ENCODE peak calls at places on chromosomes 1 and 21, in six cellular contexts. G is IMR-90, A is adrenal gland, K is H1, O is stomach, P is HCT116. M is an unnamed sample.
A peak's percentile ranks its signal among the peaks of the same experiment; 100 is the strongest.

GRCh38 chr1:31681421-31681820 is 22.4 kb downstream of the COL16A1 start:
- DNase-seq in G (no peak), A (no peak), K (no peak), O (no peak), P (no peak), M (no peak)

GRCh38 chr1:232328496-232329102 is 301.3 kb downstream of the SIPA1L2 start:
- DNase-seq in G (peak; percentile 10), A (no peak), K (no peak), O (no peak), P (no peak), M (no peak)

GRCh38 chr1:64242895-64243756 is 39.7 kb downstream of the UBE2U start:
- DNase-seq in G (peak; percentile 58), A (no peak), K (no peak), O (no peak), P (peak; percentile 40), M (no peak)

GRCh38 chr1:179126338-179127060 is 44.6 kb downstream of the TOR3A start:
- DNase-seq in G (no peak), A (peak; percentile 38), K (no peak), O (peak; percentile 63), P (no peak), M (no peak)

GRCh38 chr1:90198616-90199015 is 203.7 kb downstream of the ZNF326 start:
- DNase-seq in G (no peak), A (no peak), K (no peak), O (no peak), P (no peak), M (no peak)

GRCh38 chr21:45329261-45330074 is 41.8 kb upstream of the POFUT2 start:
- DNase-seq in G (no peak), A (no peak), K (no peak), O (no peak), P (no peak), M (no peak)

GRCh38 chr1:26122988-26123973 is 11.7 kb downstream of the PDIK1L start:
- DNase-seq in G (peak; percentile 73), A (no peak), K (no peak), O (no peak), P (no peak), M (no peak)

GRCh38 chr1:88916883-88917282 is 25.5 kb upstream of the GTF2B start:
- DNase-seq in G (no peak), A (no peak), K (no peak), O (no peak), P (no peak), M (no peak)

GRCh38 chr1:1020415-1021009 is 592 bp downstream of the AGRN start:
- DNase-seq in G (no peak), A (no peak), K (no peak), O (no peak), P (no peak), M (no peak)

GRCh38 chr1:8705104-8705503 is 112.3 kb downstream of the RERE start:
- DNase-seq in G (no peak), A (no peak), K (no peak), O (no peak), P (no peak), M (no peak)

GRCh38 chr1:8687053-8687452 is 130.4 kb downstream of the RERE start:
- DNase-seq in G (peak; percentile 64), A (no peak), K (no peak), O (peak; percentile 30), P (no peak), M (no peak)

GRCh38 chr1:23530089-23530749 is 814 bp downstream of the E2F2 start:
- DNase-seq in G (no peak), A (peak; percentile 8), K (no peak), O (no peak), P (no peak), M (no peak)

GRCh38 chr1:42035830-42036604 is 117.2 kb upstream of the GUCA2B start:
- DNase-seq in G (peak; percentile 85), A (peak; percentile 98), K (peak; percentile 70), O (peak; percentile 98), P (peak; percentile 82), M (peak; percentile 97)

GRCh38 chr1:239550178-239550577 is 163.8 kb downstream of the CHRM3 start:
- DNase-seq in G (no peak), A (no peak), K (no peak), O (no peak), P (no peak), M (no peak)

GRCh38 chr1:71677024-71677423 is 596.2 kb upstream of the ZRANB2 start:
- DNase-seq in G (no peak), A (no peak), K (no peak), O (no peak), P (no peak), M (no peak)

GRCh38 chr1:94555091-94555490 is 13.5 kb upstream of the F3 start:
- DNase-seq in G (no peak), A (no peak), K (no peak), O (no peak), P (no peak), M (no peak)

GRCh38 chr1:157193702-157194391 is 55.7 kb upstream of the ETV3 start:
- DNase-seq in G (peak; percentile 42), A (peak; percentile 69), K (peak; percentile 53), O (peak; percentile 78), P (peak; percentile 57), M (no peak)

GRCh38 chr1:17935230-17935629 is 172.4 kb upstream of the IGSF21 start:
- DNase-seq in G (no peak), A (no peak), K (no peak), O (no peak), P (no peak), M (no peak)

GRCh38 chr1:61157420-61157987 is 75.1 kb downstream of the NFIA start:
- DNase-seq in G (peak; percentile 66), A (no peak), K (no peak), O (no peak), P (no peak), M (no peak)

GRCh38 chr1:214558002-214558770 is 6.8 kb upstream of the PTPN14 start:
- DNase-seq in G (peak; percentile 91), A (no peak), K (no peak), O (no peak), P (no peak), M (no peak)

GRCh38 chr1:183610053-183610452 is 19.8 kb upstream of the NCF2 start:
- DNase-seq in G (no peak), A (no peak), K (no peak), O (no peak), P (no peak), M (no peak)

GRCh38 chr1:66769512-66770229 is 17.4 kb downstream of the DYNLT5 start:
- DNase-seq in G (no peak), A (no peak), K (no peak), O (no peak), P (no peak), M (no peak)
- H3K4me3 ChIP-seq in G (no peak overlapping the region), A (no peak overlapping the region), K (no peak overlapping the region), O (no peak overlapping the region), P (no peak overlapping the region), M (no peak overlapping the region)

DNA sequence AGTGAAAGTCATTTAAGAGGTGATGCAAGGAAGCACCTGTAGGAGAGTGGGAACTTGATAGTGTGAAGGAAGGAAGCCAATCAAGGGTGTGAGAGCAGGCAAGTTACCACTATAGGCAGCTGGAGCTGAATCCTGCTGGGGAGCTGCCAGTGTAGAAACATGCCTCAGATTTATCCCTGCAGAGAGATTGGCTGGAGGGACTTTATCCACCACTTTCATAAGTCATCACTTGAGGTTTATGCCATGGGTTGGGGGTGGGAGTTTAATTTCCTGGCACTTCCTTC is 443.6 kb downstream of the PLPP3 start:
- DNase-seq in G (no peak), A (no peak), K (no peak), O (no peak), P (no peak), M (no peak)
- TF ChIP-seq CTCF in G (no peak), A (no peak), K (no peak), O (no peak), P (no peak), M (no peak)

GRCh38 chr21:34576043-34576466 is 38.9 kb downstream of the RCAN1 start:
- DNase-seq in G (peak; percentile 60), A (no peak), K (no peak), O (no peak), P (no peak), M (peak; percentile 64)
- TF ChIP-seq POLR2A in G (no peak), A (no peak), K (no peak), O (no peak), P (no peak), M (no peak)

GRCh38 chr1:178057863-178058576 is 35.9 kb upstream of the RASAL2 start:
- DNase-seq in G (peak; percentile 48), A (peak; percentile 46), K (no peak), O (no peak), P (no peak), M (no peak)
- H3K4me3 ChIP-seq in G (no peak overlapping the region), A (peak overlapping the region; percentile 25), K (no peak overlapping the region), O (no peak overlapping the region), P (no peak overlapping the region), M (peak overlapping the region; percentile 23)

GRCh38 chr1:219324629-219325367 is 151.1 kb downstream of the LYPLAL1 start:
- DNase-seq in G (peak; percentile 98), A (no peak), K (no peak), O (no peak), P (peak; percentile 61), M (no peak)

GRCh38 chr1:219323426-219323825 is 149.7 kb downstream of the LYPLAL1 start:
- DNase-seq in G (peak; percentile 40), A (no peak), K (no peak), O (no peak), P (no peak), M (no peak)

GRCh38 chr1:219324171-219324570 is 150.5 kb downstream of the LYPLAL1 start:
- DNase-seq in G (no peak), A (no peak), K (no peak), O (no peak), P (no peak), M (no peak)

GRCh38 chr1:219326843-219327242 is 153.2 kb downstream of the LYPLAL1 start:
- DNase-seq in G (no peak), A (no peak), K (no peak), O (no peak), P (no peak), M (no peak)

DNA sequence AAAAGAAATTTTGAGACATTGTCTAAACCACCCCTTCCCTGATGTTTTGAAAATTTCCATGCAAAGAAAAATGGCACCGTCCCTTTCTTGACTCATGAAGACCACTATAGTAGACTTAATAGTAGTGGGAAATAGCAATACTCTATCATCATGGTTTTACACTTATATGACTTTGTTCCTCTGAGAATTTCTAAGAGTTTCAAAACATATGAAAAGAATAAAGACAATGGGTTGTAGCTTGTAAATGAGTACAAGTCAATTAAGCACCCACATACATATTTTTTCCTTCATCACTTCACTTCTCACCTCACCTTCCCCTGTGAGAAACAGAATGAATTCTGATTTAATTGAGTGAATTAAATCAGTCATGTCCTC is 151.7 kb downstream of the LYPLAL1 start:
- DNase-seq in G (no peak), A (no peak), K (no peak), O (no peak), P (no peak), M (no peak)
- TF ChIP-seq CTCF in G (no peak), A (no peak), K (no peak), O (no peak), P (no peak), M (no peak)

M was measured in breast epithelium.